ENCODE peak calls at places on chromosomes 1 and 21, in nine cellular contexts. B is PC-3; G is endodermal cell; S is fibroblast of lung; O is tibial nerve; X is PC-9; J is ascending aorta; A is CD8-positive, alpha-beta memory T cell; D is neuronal stem cell. C is an unnamed sample. For H3K4me1, the result is how much of the 10 kb centered on the place peaks cover.

GRCh38 chr1:161792740-161793139 is 26.6 kb downstream of the ATF6 start:
- DNase-seq in B (peak), G (no peak), S (peak), O (peak), X (peak), J (no peak), A (peak), D (peak), C (peak)

GRCh38 chr1:168469690-168470089 is 74.1 kb downstream of the XCL2 start:
- DNase-seq in B (peak), G (peak), S (peak), O (peak), X (peak), J (peak), A (no peak), D (no peak), C (no peak)

GRCh38 chr1:20719261-20719660 is 1.5 kb upstream of the KIF17 start:
- DNase-seq in B (no peak), G (peak), S (no peak), O (no peak), X (no peak), J (no peak), A (no peak), D (no peak), C (no peak)

GRCh38 chr1:2539312-2539907 is 9.3 kb upstream of the HES5 start:
- DNase-seq in B (peak), G (peak), S (no peak), O (no peak), X (no peak), J (no peak), A (no peak), D (no peak), C (no peak)

GRCh38 chr1:203145321-203146041 is 18.0 kb downstream of the ADORA1 start:
- DNase-seq in B (no peak), G (no peak), S (no peak), O (no peak), X (no peak), J (no peak), A (no peak), D (no peak), C (no peak)

GRCh38 chr21:15063081-15063820 is 1.5 kb downstream of the NRIP1 start:
- DNase-seq in B (peak), G (peak), S (no peak), O (no peak), X (peak), J (no peak), A (no peak), D (no peak), C (no peak)

GRCh38 chr1:169795687-169796086 is 980 bp upstream of the METTL18 start:
- DNase-seq in B (no peak), G (no peak), S (no peak), O (no peak), X (no peak), J (no peak), A (no peak), D (no peak), C (no peak)

GRCh38 chr1:160307455-160307854 is 22.5 kb upstream of the PEX19 start:
- DNase-seq in B (no peak), G (peak), S (no peak), O (no peak), X (no peak), J (no peak), A (no peak), D (no peak), C (no peak)

GRCh38 chr1:224763126-224763764 is 147.1 kb downstream of the CNIH3 start:
- DNase-seq in B (no peak), G (peak), S (no peak), O (no peak), X (no peak), J (no peak), A (no peak), D (no peak), C (no peak)

GRCh38 chr1:100989306-100990077 is 36.1 kb downstream of the DPH5 start:
- DNase-seq in B (peak), G (no peak), S (peak), O (no peak), X (no peak), J (no peak), A (no peak), D (no peak), C (no peak)

GRCh38 chr21:44946254-44947041 is 6.6 kb downstream of the SLX9 start:
- DNase-seq in B (no peak), G (no peak), S (no peak), O (no peak), X (no peak), J (no peak), A (no peak), D (no peak), C (no peak)

GRCh38 chr1:96360036-96360795 is 361.4 kb upstream of the PTBP2 start:
- DNase-seq in B (peak), G (no peak), S (peak), O (no peak), X (no peak), J (no peak), A (no peak), D (no peak), C (no peak)

GRCh38 chr1:14924455-14925325 is 228.9 kb upstream of the TMEM51 start:
- DNase-seq in B (peak), G (peak), S (peak), O (no peak), X (peak), J (no peak), A (no peak), D (no peak), C (no peak)

GRCh38 chr1:109903371-109903930 is 7.2 kb upstream of the CSF1 start:
- DNase-seq in B (no peak), G (no peak), S (no peak), O (no peak), X (no peak), J (no peak), A (no peak), D (no peak), C (no peak)

GRCh38 chr1:31760422-31760900 is 3.7 kb downstream of the ADGRB2 start:
- DNase-seq in B (peak), G (peak), S (no peak), O (no peak), X (peak), J (no peak), A (no peak), D (no peak), C (no peak)
- H3K27ac ChIP-seq in B (peak), G (peak), S (peak), O (peak), X (peak), J (no peak), A (no peak), D (peak), C (no peak)

GRCh38 chr1:75732703-75733102 is 8.2 kb downstream of the ACADM start:
- DNase-seq in B (no peak), G (no peak), S (no peak), O (no peak), X (no peak), J (no peak), A (no peak), D (no peak), C (no peak)
- H3K4me1 ChIP-seq in B (under half), G (under half), S (under half), O (under half), X (under half), J (under half), A (under half), D (under half), C (under half)

GRCh38 chr1:12171206-12172041 is 4.6 kb downstream of the TNFRSF1B start:
- DNase-seq in B (no peak), G (no peak), S (no peak), O (no peak), X (no peak), J (no peak), A (peak), D (no peak), C (no peak)
- H3K4me3 ChIP-seq in B (no peak), G (no peak), S (no peak), O (no peak), X (no peak), J (no peak), A (no peak), D (no peak), C (no peak)

DNA sequence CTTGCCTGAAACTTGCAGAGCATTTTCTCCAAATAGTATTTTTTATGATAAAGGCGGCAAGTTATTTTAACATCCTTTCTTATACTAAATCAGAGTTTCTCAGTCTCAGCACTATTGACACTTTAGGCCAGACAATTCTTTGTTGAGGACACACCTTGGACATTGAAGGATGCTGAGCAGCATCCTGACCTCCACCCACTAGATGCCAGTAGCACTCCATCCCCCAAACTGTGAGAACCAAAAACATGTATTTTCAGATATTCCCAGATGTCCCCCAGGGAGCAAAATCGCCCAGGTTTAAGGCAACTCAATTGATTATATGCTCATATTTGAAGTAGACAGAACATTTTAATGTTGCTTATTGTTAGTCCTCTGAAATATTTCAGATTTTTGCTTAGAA is 299.4 kb downstream of the ZP4 start:
- DNase-seq in B (no peak), G (no peak), S (no peak), O (no peak), X (no peak), J (no peak), A (no peak), D (no peak), C (no peak)
- H3K27ac ChIP-seq in B (no peak), G (no peak), S (no peak), O (no peak), X (no peak), J (no peak), A (no peak), D (no peak), C (no peak)

C was measured in naive thymus-derived CD4-positive, alpha-beta T cell.